ENCODE peak calls at places on chromosomes 4 and X, in six cellular contexts. S is activated CD4-positive, CD25-positive, alpha-beta regulatory T cell treated with anti-CD3 and anti-CD28 coated beads, Interleukin-2, amount 50 U/mL, for 72 hours; H is NCI-H2081; Q is CD8-positive, alpha-beta T cell; U is kidney; V is hippocampal formation. J is an unnamed sample.

GRCh38 chr4:172962564-172963353 is 205.9 kb upstream of the GALNT7 start:
- DNase-seq in S (no peak), H (peak), Q (no peak), U (no peak), V (no peak), J (no peak)

GRCh38 chr4:122015203-122015602 is 63.3 kb upstream of the TRPC3 start:
- DNase-seq in S (no peak), H (no peak), Q (no peak), U (no peak), V (no peak), J (no peak)

GRCh38 chr4:74451214-74451661 is 6.3 kb downstream of the AREG start:
- DNase-seq in S (no peak), H (no peak), Q (no peak), U (no peak), V (no peak), J (no peak)

GRCh38 chr4:127788517-127788916 is 6.4 kb downstream of the HSPA4L start:
- DNase-seq in S (no peak), H (no peak), Q (no peak), U (no peak), V (no peak), J (no peak)

GRCh38 chr4:68369474-68369805 is 19.6 kb upstream of the YTHDC1 start:
- DNase-seq in S (no peak), H (no peak), Q (no peak), U (no peak), V (no peak), J (no peak)

GRCh38 chr4:86898562-86898961 is 6.3 kb upstream of the C4orf36 start:
- DNase-seq in S (no peak), H (no peak), Q (no peak), U (no peak), V (no peak), J (no peak)

GRCh38 chr4:304987-305680 is at the start of gene ZNF732:
- DNase-seq in S (no peak), H (no peak), Q (no peak), U (no peak), V (no peak), J (peak)

GRCh38 chr4:15084780-15085179 is 82.5 kb downstream of the CPEB2 start:
- DNase-seq in S (no peak), H (no peak), Q (no peak), U (no peak), V (no peak), J (no peak)

GRCh38 chr4:74230902-74231499 is 73.1 kb downstream of the MTHFD2L start:
- DNase-seq in S (no peak), H (no peak), Q (no peak), U (no peak), V (no peak), J (no peak)

GRCh38 chr4:85600501-85600900 is 125.6 kb downstream of the ARHGAP24 start:
- DNase-seq in S (no peak), H (no peak), Q (no peak), U (no peak), V (no peak), J (no peak)

GRCh38 chrX:113741744-113742143 is 842.1 kb upstream of the HTR2C start:
- DNase-seq in S (no peak), H (peak), Q (no peak), U (no peak), V (no peak), J (no peak)

GRCh38 chr4:2948895-2949781 is 14.1 kb downstream of the NOP14 start:
- DNase-seq in S (no peak), H (no peak), Q (no peak), U (no peak), V (no peak), J (no peak)

GRCh38 chrX:989959-990510 is 222.4 kb downstream of the CRLF2 start:
- DNase-seq in S (peak), H (peak), Q (peak), U (peak), V (peak), J (peak)

GRCh38 chr4:154018659-154019058 is 229.8 kb upstream of the SFRP2 start:
- DNase-seq in S (no peak), H (no peak), Q (no peak), U (no peak), V (no peak), J (no peak)

GRCh38 chrX:17187301-17187836 is 187.6 kb upstream of the NHS start:
- DNase-seq in S (no peak), H (no peak), Q (no peak), U (no peak), V (peak), J (no peak)

GRCh38 chrX:39736219-39737211 is 361.2 kb downstream of the BCOR start:
- DNase-seq in S (no peak), H (peak), Q (no peak), U (peak), V (no peak), J (no peak)

GRCh38 chr4:13329963-13330362 is 154.2 kb downstream of the RAB28 start:
- DNase-seq in S (no peak), H (peak), Q (no peak), U (no peak), V (no peak), J (no peak)

GRCh38 chr4:110475881-110476818 is at the start of gene ENPEP:
- DNase-seq in S (no peak), H (no peak), Q (no peak), U (peak), V (no peak), J (peak)

GRCh38 chr4:178347091-178347490 is 904.9 kb upstream of the AGA start:
- DNase-seq in S (no peak), H (no peak), Q (no peak), U (no peak), V (no peak), J (no peak)

GRCh38 chr4:138749303-138749702 is 266.3 kb upstream of the NOCT start:
- DNase-seq in S (no peak), H (no peak), Q (no peak), U (no peak), V (no peak), J (no peak)

GRCh38 chr4:8547912-8548730 is 32.1 kb upstream of the GPR78 start:
- DNase-seq in S (no peak), H (no peak), Q (no peak), U (peak), V (no peak), J (no peak)

GRCh38 chr4:181662383-181662782 is 580.8 kb upstream of the TENM3 start:
- DNase-seq in S (no peak), H (no peak), Q (no peak), U (no peak), V (peak), J (no peak)

GRCh38 chr4:186746581-186746980 is 22.9 kb upstream of the FAT1 start:
- DNase-seq in S (no peak), H (no peak), Q (no peak), U (no peak), V (no peak), J (no peak)

GRCh38 chr4:56134272-56134671 is 185.5 kb downstream of the CEP135 start:
- DNase-seq in S (no peak), H (no peak), Q (no peak), U (peak), V (no peak), J (no peak)

GRCh38 chrX:15129412-15129811 is 140.5 kb downstream of the ASB9 start:
- DNase-seq in S (no peak), H (no peak), Q (no peak), U (no peak), V (no peak), J (no peak)

GRCh38 chr4:111937368-111937767 is 207.9 kb upstream of the FAM241A start:
- DNase-seq in S (no peak), H (peak), Q (no peak), U (no peak), V (no peak), J (peak)

GRCh38 chr4:171759274-171759673 is 53.9 kb upstream of the GALNTL6 start:
- DNase-seq in S (no peak), H (no peak), Q (no peak), U (no peak), V (no peak), J (no peak)

GRCh38 chr4:112053825-112054224 is 91.4 kb upstream of the FAM241A start:
- DNase-seq in S (no peak), H (no peak), Q (no peak), U (no peak), V (no peak), J (no peak)

GRCh38 chr4:13403833-13404232 is 80.3 kb downstream of the RAB28 start:
- DNase-seq in S (no peak), H (no peak), Q (no peak), U (peak), V (no peak), J (no peak)

GRCh38 chrX:12360389-12360788 is 222.1 kb downstream of the FRMPD4 start:
- DNase-seq in S (no peak), H (no peak), Q (no peak), U (no peak), V (no peak), J (no peak)

GRCh38 chrX:86806786-86807185 is 658.5 kb downstream of the DACH2 start:
- DNase-seq in S (no peak), H (peak), Q (no peak), U (no peak), V (no peak), J (no peak)

GRCh38 chr4:176753049-176753448 is 39.7 kb downstream of the VEGFC start:
- DNase-seq in S (no peak), H (no peak), Q (no peak), U (no peak), V (no peak), J (no peak)

GRCh38 chrX:37652053-37652452 is 33.5 kb upstream of the XK start:
- DNase-seq in S (no peak), H (no peak), Q (no peak), U (no peak), V (no peak), J (no peak)

J was measured in NCI-H2227 treated with DMSO at 0.1 percent for 48 hours.